ENCODE peak calls at places on chromosome 2, in four cellular contexts. X is heart right ventricle, P is psoas muscle, T is left ventricle myocardium inferior. V is an unnamed sample.

GRCh38 chr2:234835738-234836137 is 116.1 kb upstream of the SH3BP4 start:
- DNase-seq in X (no peak), P (no peak), T (no peak), V (no peak)

GRCh38 chr2:172427990-172428840 is 829 bp downstream of the ITGA6 start:
- DNase-seq in X (peak; percentile 51), P (peak; percentile 60), T (peak; percentile 48), V (peak; percentile 69)

GRCh38 chr2:53755022-53755630 is 12.5 kb upstream of the CHAC2 start:
- DNase-seq in X (peak; percentile 21), P (peak; percentile 81), T (peak; percentile 22), V (no peak)

GRCh38 chr2:154457291-154457690 is 241.2 kb upstream of the KCNJ3 start:
- DNase-seq in X (no peak), P (no peak), T (no peak), V (no peak)

GRCh38 chr2:236273126-236273525 is 8.9 kb upstream of the ASB18 start:
- DNase-seq in X (no peak), P (no peak), T (no peak), V (no peak)

GRCh38 chr2:96625571-96626552 is 12.2 kb downstream of the KANSL3 start:
- DNase-seq in X (no peak), P (no peak), T (no peak), V (no peak)

GRCh38 chr2:120452131-120452530 is 106.2 kb downstream of the INHBB start:
- DNase-seq in X (no peak), P (no peak), T (no peak), V (no peak)

GRCh38 chr2:29202819-29203495 is 87.7 kb downstream of the CLIP4 start:
- DNase-seq in X (no peak), P (no peak), T (no peak), V (no peak)

GRCh38 chr2:64203131-64204005 is 59.1 kb upstream of the PELI1 start:
- DNase-seq in X (no peak), P (no peak), T (no peak), V (no peak)

GRCh38 chr2:195407782-195408181 is 249.2 kb upstream of the SLC39A10 start:
- DNase-seq in X (no peak), P (no peak), T (no peak), V (no peak)

GRCh38 chr2:60260646-60261296 is 292.7 kb downstream of the BCL11A start:
- DNase-seq in X (peak; percentile 29), P (no peak), T (no peak), V (no peak)

GRCh38 chr2:71608441-71608840 is 155.1 kb downstream of the DYSF start:
- DNase-seq in X (no peak), P (peak; percentile 15), T (no peak), V (peak; percentile 39)

GRCh38 chr2:157720504-157720903 is 91.8 kb upstream of the ACVR1C start:
- DNase-seq in X (no peak), P (no peak), T (no peak), V (no peak)

GRCh38 chr2:196201229-196201998 is 30.0 kb upstream of the STK17B start:
- DNase-seq in X (no peak), P (no peak), T (no peak), V (no peak)

GRCh38 chr2:102473020-102473419 is at the start of gene SLC9A4:
- DNase-seq in X (no peak), P (no peak), T (no peak), V (no peak)

GRCh38 chr2:85936421-85937068 is 47.8 kb upstream of the ST3GAL5 start:
- DNase-seq in X (no peak), P (no peak), T (no peak), V (no peak)

GRCh38 chr2:106628377-106628776 is 141.2 kb downstream of the CD8B2 start:
- DNase-seq in X (no peak), P (no peak), T (no peak), V (no peak)

GRCh38 chr2:106624787-106625369 is 137.7 kb downstream of the CD8B2 start:
- DNase-seq in X (no peak), P (no peak), T (no peak), V (no peak)

GRCh38 chr2:106623424-106623823 is 136.3 kb downstream of the CD8B2 start:
- DNase-seq in X (no peak), P (no peak), T (no peak), V (no peak)
- H3K4me3 ChIP-seq in X (no peak overlapping the region), P (no peak overlapping the region), T (no peak overlapping the region), V (no peak overlapping the region)

DNA sequence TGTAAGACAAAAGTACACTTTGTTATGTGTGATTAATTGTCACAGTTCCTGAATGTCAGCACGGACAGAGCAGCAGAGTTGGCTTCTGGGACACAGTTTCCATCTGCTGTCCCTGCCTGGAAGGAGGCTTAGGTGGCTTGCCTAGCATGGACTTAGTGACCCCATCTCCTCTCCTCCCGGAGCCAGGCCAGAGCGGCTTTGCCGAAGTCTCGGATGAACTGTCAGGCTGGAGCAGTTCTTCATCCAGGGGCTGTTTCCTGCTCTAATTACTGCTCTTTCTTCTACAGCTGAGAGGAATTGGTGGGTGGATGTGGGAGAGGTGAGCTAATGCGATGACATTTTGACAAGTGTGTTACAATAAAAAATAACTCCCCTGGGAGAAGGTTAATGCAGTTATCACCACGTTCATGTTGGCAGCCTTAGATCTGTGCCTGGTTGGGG is 102.0 kb downstream of the SH3RF3 start:
- DNase-seq in X (no peak), P (peak; percentile 82), T (no peak), V (no peak)
- H3K4me3 ChIP-seq in X (no peak overlapping the region), P (peak overlapping the region; percentile 7), T (peak overlapping the region; percentile 1), V (no peak overlapping the region)

GRCh38 chr2:218223046-218223445 is 6.1 kb downstream of the ARPC2 start:
- DNase-seq in X (no peak), P (no peak), T (no peak), V (no peak)

GRCh38 chr2:218221015-218221414 is 4.0 kb downstream of the ARPC2 start:
- DNase-seq in X (peak; percentile 18), P (no peak), T (no peak), V (no peak)

GRCh38 chr2:218218409-218219185 is 1.6 kb downstream of the ARPC2 start:
- DNase-seq in X (no peak), P (no peak), T (no peak), V (no peak)

GRCh38 chr2:218217366-218218309 is 649 bp downstream of the ARPC2 start:
- DNase-seq in X (peak; percentile 61), P (peak; percentile 79), T (peak; percentile 54), V (peak; percentile 57)

DNA sequence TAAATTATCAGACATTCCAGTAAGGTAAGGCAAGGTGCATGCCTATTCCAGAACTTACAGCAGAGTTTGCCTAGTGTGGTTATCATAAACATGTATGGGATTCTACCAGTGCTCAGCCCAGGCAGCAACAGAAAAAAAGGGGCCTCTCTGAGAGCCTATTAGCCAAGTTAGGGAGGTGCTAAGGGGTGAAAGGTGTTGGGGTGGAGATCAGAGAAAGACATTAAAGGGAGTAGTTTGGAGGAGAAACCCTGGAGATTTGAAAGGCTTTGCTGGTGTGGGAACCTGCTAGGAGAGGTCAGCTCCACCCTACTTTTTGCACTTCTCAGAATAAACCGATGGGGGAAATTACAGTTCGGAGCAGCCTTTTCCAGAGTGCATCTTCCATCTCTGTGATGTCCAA is 2.9 kb downstream of the ARPC2 start:
- DNase-seq in X (no peak), P (no peak), T (no peak), V (no peak)
- H3K4me3 ChIP-seq in X (no peak overlapping the region), P (peak overlapping the region; percentile 92), T (peak overlapping the region; percentile 96), V (no peak overlapping the region)

GRCh38 chr2:117918608-117919007 is 95.3 kb downstream of the CCDC93 start:
- DNase-seq in X (no peak), P (no peak), T (no peak), V (no peak)

GRCh38 chr2:117917223-117917917 is 96.5 kb downstream of the CCDC93 start:
- DNase-seq in X (no peak), P (no peak), T (no peak), V (no peak)

GRCh38 chr2:117921520-117921919 is 92.3 kb downstream of the CCDC93 start:
- DNase-seq in X (no peak), P (no peak), T (peak; percentile 22), V (no peak)
- H3K4me3 ChIP-seq in X (no peak overlapping the region), P (no peak overlapping the region), T (no peak overlapping the region), V (no peak overlapping the region)

GRCh38 chr2:49123600-49123999 is 30.7 kb downstream of the FSHR start:
- DNase-seq in X (no peak), P (no peak), T (no peak), V (no peak)

GRCh38 chr2:49131801-49132200 is 22.5 kb downstream of the FSHR start:
- DNase-seq in X (no peak), P (no peak), T (no peak), V (no peak)

GRCh38 chr2:49129034-49129433 is 25.3 kb downstream of the FSHR start:
- DNase-seq in X (no peak), P (no peak), T (no peak), V (no peak)
- H3K4me3 ChIP-seq in X (no peak overlapping the region), P (no peak overlapping the region), T (no peak overlapping the region), V (no peak overlapping the region)

V was measured in pancreas.